ENCODE peak calls at places on chromosomes 5 and 9, in four cellular contexts. One of them, this sample, is unnamed.

GRCh38 chr5:14790220-14790619 is 81.4 kb downstream of the ANKH start:
- DNase-seq in A549: no peak
- DNase-seq in brain microvascular endothelial cell: no peak
- DNase-seq in uterus: no peak
- DNase-seq in this sample: peak

GRCh38 chr5:145854651-145855258 is 18.1 kb downstream of the GRXCR2 start:
- DNase-seq in A549: peak
- DNase-seq in brain microvascular endothelial cell: peak
- DNase-seq in uterus: no peak
- DNase-seq in this sample: peak

GRCh38 chr5:448061-448765 is 5.2 kb downstream of the EXOC3 start:
- DNase-seq in A549: no peak
- DNase-seq in brain microvascular endothelial cell: no peak
- DNase-seq in uterus: no peak
- DNase-seq in this sample: no peak

GRCh38 chr9:18237776-18238175 is 236.2 kb upstream of the ADAMTSL1 start:
- DNase-seq in uterus: no peak
- DNase-seq in A549: no peak
- DNase-seq in brain microvascular endothelial cell: no peak
- DNase-seq in this sample: no peak

GRCh38 chr5:88688242-88688959 is 194.6 kb downstream of the MEF2C start:
- DNase-seq in A549: no peak
- DNase-seq in uterus: no peak
- DNase-seq in brain microvascular endothelial cell: no peak
- DNase-seq in this sample: no peak

GRCh38 chr5:134070979-134071849 is 43.3 kb upstream of the TCF7 start:
- DNase-seq in brain microvascular endothelial cell: no peak
- DNase-seq in uterus: no peak
- DNase-seq in A549: peak
- DNase-seq in this sample: no peak

GRCh38 chr9:114321759-114322158 is 1.1 kb upstream of the ORM1 start:
- DNase-seq in uterus: no peak
- DNase-seq in brain microvascular endothelial cell: peak
- DNase-seq in A549: no peak
- DNase-seq in this sample: no peak

GRCh38 chr9:127862075-127863011 is 7.9 kb upstream of the ENG start:
- DNase-seq in brain microvascular endothelial cell: no peak
- DNase-seq in uterus: peak
- DNase-seq in A549: no peak
- DNase-seq in this sample: no peak

GRCh38 chr5:114419941-114420340 is 58.1 kb downstream of the KCNN2 start:
- DNase-seq in brain microvascular endothelial cell: no peak
- DNase-seq in uterus: no peak
- DNase-seq in A549: no peak
- DNase-seq in this sample: no peak

GRCh38 chr5:113336975-113337374 is 97.8 kb downstream of the TSSK1B start:
- DNase-seq in uterus: peak
- DNase-seq in brain microvascular endothelial cell: peak
- DNase-seq in A549: peak
- DNase-seq in this sample: peak

GRCh38 chr5:61307611-61308010 is 24.4 kb upstream of the ZSWIM6 start:
- DNase-seq in A549: no peak
- DNase-seq in brain microvascular endothelial cell: no peak
- DNase-seq in uterus: no peak
- DNase-seq in this sample: no peak

DNA sequence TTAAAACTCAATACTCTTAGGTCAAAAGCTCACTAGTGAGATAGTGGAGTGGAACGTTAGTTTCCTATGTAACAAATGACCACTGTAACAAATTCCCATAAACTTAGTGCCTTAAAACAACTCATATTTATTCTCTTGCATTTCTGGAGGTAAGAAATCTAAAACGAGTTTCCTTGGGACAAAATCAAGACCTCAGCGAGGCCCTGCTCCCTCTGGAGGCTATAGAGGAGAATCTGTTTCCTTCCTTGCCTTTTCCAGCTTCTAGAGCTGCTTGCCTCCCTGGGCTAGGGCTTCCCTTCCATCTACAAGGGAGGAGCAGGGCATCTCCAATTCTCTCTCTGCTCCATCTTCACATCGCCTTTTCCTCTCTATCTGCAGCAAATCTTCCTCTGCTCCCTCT is 32.0 kb downstream of the SEMA5A start:
- DNase-seq in A549: no peak
- DNase-seq in uterus: no peak
- DNase-seq in brain microvascular endothelial cell: peak
- DNase-seq in this sample: no peak
- TF ChIP-seq CTCF in A549: no peak
- TF ChIP-seq CTCF in uterus: peak
- TF ChIP-seq CTCF in brain microvascular endothelial cell: peak
- TF ChIP-seq CTCF in this sample: peak

DNA sequence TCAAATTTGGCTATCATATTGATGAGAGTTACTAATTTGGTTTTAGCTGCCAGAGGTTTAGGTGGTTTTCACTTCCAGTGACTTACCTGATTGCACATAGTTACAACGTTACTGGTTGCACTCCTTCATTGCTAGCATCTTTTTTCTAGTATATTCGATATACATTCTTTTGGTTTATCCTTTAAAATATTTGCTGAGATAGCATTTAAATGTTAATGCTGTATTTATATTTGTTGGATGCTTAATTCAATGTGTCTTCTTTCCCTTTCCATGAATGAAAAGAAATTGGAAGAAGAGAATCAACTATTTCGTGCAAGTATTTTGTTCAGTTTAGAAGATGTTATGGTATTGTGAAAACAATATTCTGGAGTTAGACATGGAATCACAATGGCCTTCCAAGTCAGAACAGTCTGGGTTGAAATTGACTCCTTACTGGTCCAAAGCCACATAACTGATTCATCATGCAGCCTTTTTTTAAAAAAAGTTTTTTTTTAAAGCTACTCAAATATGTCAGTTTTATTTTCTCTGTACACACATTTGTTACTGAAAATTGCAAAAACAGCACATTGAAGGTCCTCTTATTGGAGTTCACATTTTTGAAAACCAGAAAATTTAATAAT is 2.2 kb downstream of the SPIN1 start:
- DNase-seq in A549: no peak
- DNase-seq in brain microvascular endothelial cell: no peak
- DNase-seq in uterus: no peak
- DNase-seq in this sample: no peak
- H3K4me3 ChIP-seq in A549: no peak
- H3K4me3 ChIP-seq in brain microvascular endothelial cell: peak
- H3K4me3 ChIP-seq in uterus: no peak
- H3K4me3 ChIP-seq in this sample: peak

GRCh38 chr9:135727257-135727875 is 25.4 kb downstream of the KCNT1 start:
- DNase-seq in A549: no peak
- DNase-seq in uterus: no peak
- DNase-seq in brain microvascular endothelial cell: no peak
- DNase-seq in this sample: no peak
- TF ChIP-seq CTCF in A549: no peak
- TF ChIP-seq CTCF in uterus: no peak
- TF ChIP-seq CTCF in brain microvascular endothelial cell: no peak
- TF ChIP-seq CTCF in this sample: no peak

GRCh38 chr9:969310-969692 is 7.2 kb upstream of the DMRT3 start:
- DNase-seq in A549: no peak
- DNase-seq in brain microvascular endothelial cell: no peak
- DNase-seq in uterus: no peak
- DNase-seq in this sample: no peak
- H3K4me3 ChIP-seq in A549: no peak
- H3K4me3 ChIP-seq in brain microvascular endothelial cell: no peak
- H3K4me3 ChIP-seq in uterus: no peak
- H3K4me3 ChIP-seq in this sample: no peak

DNA sequence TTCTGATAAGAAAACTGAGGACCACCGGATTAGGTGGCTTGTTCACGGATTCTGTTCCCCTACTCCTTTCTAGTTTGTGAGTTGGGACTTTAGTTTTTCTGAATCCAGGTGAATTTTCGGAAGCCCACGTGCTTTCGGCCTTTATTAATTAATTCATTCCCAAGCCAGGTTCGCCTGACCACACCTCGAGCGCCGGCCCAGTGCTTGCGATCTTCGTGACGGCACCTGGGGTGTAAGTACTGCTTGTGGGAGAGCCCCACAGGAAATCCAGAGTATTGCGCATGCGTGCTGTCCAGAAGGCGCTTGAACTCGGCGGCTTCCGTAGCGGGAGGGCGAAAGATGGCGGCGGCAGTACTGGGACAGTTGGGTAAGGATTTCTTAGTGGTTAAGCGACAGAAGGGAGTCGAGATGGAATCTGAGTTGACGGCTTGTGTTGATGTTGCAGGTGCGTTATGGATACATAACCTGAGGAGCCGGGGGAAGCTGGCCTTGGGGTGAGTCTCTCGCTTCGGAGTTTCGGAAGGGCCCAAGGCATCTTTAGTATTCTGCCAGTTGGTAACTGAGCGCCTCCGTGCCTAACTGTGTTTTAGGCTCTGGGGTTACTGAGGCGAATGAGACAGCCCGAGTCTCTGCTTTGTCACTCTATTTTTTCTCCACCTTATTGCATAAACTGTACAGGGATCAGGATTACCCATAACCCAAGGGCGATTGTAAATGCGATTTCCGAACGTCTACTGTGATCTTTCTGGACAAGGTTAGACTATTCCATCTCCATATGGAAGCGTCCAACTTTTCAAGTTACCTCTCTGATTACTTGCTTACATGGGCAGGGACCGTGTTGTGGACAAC is at the start of gene MRPL22:
- DNase-seq in brain microvascular endothelial cell: peak
- DNase-seq in A549: peak
- DNase-seq in uterus: peak
- DNase-seq in this sample: peak
- TF ChIP-seq CTCF in brain microvascular endothelial cell: no peak
- TF ChIP-seq CTCF in A549: no peak
- TF ChIP-seq CTCF in uterus: peak
- TF ChIP-seq CTCF in this sample: no peak

DNA sequence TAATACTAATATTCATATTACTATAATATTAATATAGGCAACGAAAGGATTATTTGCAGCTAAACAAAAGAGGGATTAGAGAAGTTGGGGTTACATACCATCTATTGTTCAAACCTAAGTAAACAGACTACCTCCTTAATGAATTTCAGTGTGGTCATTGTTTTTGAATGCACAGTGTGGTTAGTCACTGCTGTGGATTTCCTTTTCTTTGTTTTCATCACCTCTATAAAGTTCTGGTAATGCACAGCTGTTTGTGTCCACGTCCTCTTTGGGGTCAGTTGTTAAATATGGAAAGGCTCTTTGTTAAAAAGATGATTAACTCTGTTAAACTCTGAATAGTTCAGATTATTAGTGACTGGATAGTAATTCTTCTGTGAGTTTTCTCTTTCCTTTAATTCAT is 233.6 kb downstream of the MAST4 start:
- DNase-seq in brain microvascular endothelial cell: peak
- DNase-seq in uterus: no peak
- DNase-seq in A549: no peak
- DNase-seq in this sample: peak
- H3K4me3 ChIP-seq in brain microvascular endothelial cell: no peak
- H3K4me3 ChIP-seq in uterus: no peak
- H3K4me3 ChIP-seq in A549: no peak
- H3K4me3 ChIP-seq in this sample: peak

This sample was measured in astrocyte of the cerebellum.